ENCODE peak calls at places on chromosomes 5 and 9, in five cellular contexts. B, L, Q, P and O are unnamed samples.

GRCh38 chr9:81529556-81530193 is 159.7 kb downstream of the TLE1 start:
- DNase-seq in B (no peak), L (no peak), Q (no peak), P (no peak), O (no peak)

GRCh38 chr5:27137329-27137728 is 98.9 kb upstream of the CDH9 start:
- DNase-seq in B (no peak), L (no peak), Q (no peak), P (no peak), O (no peak)

GRCh38 chr5:76314643-76315042 is 88.4 kb upstream of the IQGAP2 start:
- DNase-seq in B (no peak), L (no peak), Q (no peak), P (no peak), O (no peak)

GRCh38 chr5:124698774-124699173 is 47.7 kb downstream of the ZNF608 start:
- DNase-seq in B (no peak), L (no peak), Q (no peak), P (no peak), O (no peak)

GRCh38 chr5:55498466-55498865 is 36.3 kb downstream of the PLPP1 start:
- DNase-seq in B (no peak), L (no peak), Q (no peak), P (no peak), O (no peak)

GRCh38 chr5:1724822-1725602 is 74.6 kb downstream of the MRPL36 start:
- DNase-seq in B (peak), L (peak), Q (no peak), P (no peak), O (peak)

GRCh38 chr5:33721491-33722245 is 170.1 kb downstream of the ADAMTS12 start:
- DNase-seq in B (no peak), L (no peak), Q (no peak), P (no peak), O (no peak)

GRCh38 chr5:17379188-17379951 is 118.7 kb upstream of the TAF11L2 start:
- DNase-seq in B (no peak), L (no peak), Q (no peak), P (no peak), O (no peak)

GRCh38 chr9:95201201-95201600 is 116.3 kb downstream of the FANCC start:
- DNase-seq in B (no peak), L (no peak), Q (no peak), P (no peak), O (no peak)

GRCh38 chr5:4737868-4738267 is 402.3 kb upstream of the ADAMTS16 start:
- DNase-seq in B (no peak), L (no peak), Q (no peak), P (no peak), O (no peak)

GRCh38 chr9:114606068-114606467 is 5.0 kb upstream of the TMEM268 start:
- DNase-seq in B (no peak), L (no peak), Q (no peak), P (no peak), O (peak)

GRCh38 chr5:180668835-180669596 is 19.6 kb upstream of the FLT4 start:
- DNase-seq in B (no peak), L (no peak), Q (no peak), P (no peak), O (no peak)

GRCh38 chr5:112685929-112686328 is 51.8 kb upstream of the APC start:
- DNase-seq in B (no peak), L (no peak), Q (no peak), P (no peak), O (no peak)

GRCh38 chr5:180194410-180195345 is 14.3 kb downstream of the RASGEF1C start:
- DNase-seq in B (no peak), L (no peak), Q (no peak), P (no peak), O (no peak)

GRCh38 chr5:25850581-25850980 is 1187.8 kb downstream of the CDH9 start:
- DNase-seq in B (no peak), L (no peak), Q (no peak), P (no peak), O (no peak)

GRCh38 chr9:89916001-89916635 is 311.3 kb downstream of the GADD45G start:
- DNase-seq in B (no peak), L (no peak), Q (no peak), P (no peak), O (no peak)

GRCh38 chr5:172110921-172111873 is 76.8 kb downstream of the STK10 start:
- DNase-seq in B (peak), L (peak), Q (peak), P (peak), O (no peak)

GRCh38 chr5:179919487-179920060 is 11.9 kb upstream of the TBC1D9B start:
- DNase-seq in B (no peak), L (no peak), Q (no peak), P (no peak), O (no peak)

GRCh38 chr5:158634713-158635112 is 465.0 kb downstream of the EBF1 start:
- DNase-seq in B (no peak), L (no peak), Q (no peak), P (no peak), O (no peak)

GRCh38 chr5:16345454-16345853 is 120.1 kb downstream of the ZNF622 start:
- DNase-seq in B (no peak), L (no peak), Q (no peak), P (no peak), O (no peak)